ENCODE peak calls at places on chromosomes 1 and 21, in four cellular contexts. One of them, this sample, is unnamed.

GRCh38 chr1:32194984-32195383 is 5.4 kb upstream of the CCDC28B start:
- DNase-seq in GM12878: no peak
- DNase-seq in HepG2: no peak
- DNase-seq in K562: no peak
- DNase-seq in this sample: no peak

GRCh38 chr1:25487628-25488027 is 55.8 kb upstream of the LDLRAP1 start:
- DNase-seq in GM12878: no peak
- DNase-seq in HepG2: peak
- DNase-seq in K562: peak
- DNase-seq in this sample: peak

GRCh38 chr1:151436985-151437384 is 22.3 kb downstream of the POGZ start:
- DNase-seq in GM12878: no peak
- DNase-seq in HepG2: no peak
- DNase-seq in K562: no peak
- DNase-seq in this sample: no peak

GRCh38 chr1:101236546-101237228 is at the start of gene S1PR1:
- DNase-seq in GM12878: peak
- DNase-seq in HepG2: no peak
- DNase-seq in K562: no peak
- DNase-seq in this sample: peak

GRCh38 chr1:31881698-31882000 is 56.5 kb downstream of the PTP4A2 start:
- DNase-seq in GM12878: no peak
- DNase-seq in HepG2: peak
- DNase-seq in K562: no peak
- DNase-seq in this sample: no peak

GRCh38 chr1:34926156-34926555 is 3.3 kb downstream of the DLGAP3 start:
- DNase-seq in GM12878: no peak
- DNase-seq in HepG2: no peak
- DNase-seq in K562: no peak
- DNase-seq in this sample: no peak

GRCh38 chr1:89721351-89721750 is 88.4 kb downstream of the LRRC8C start:
- DNase-seq in GM12878: peak
- DNase-seq in HepG2: no peak
- DNase-seq in K562: peak
- DNase-seq in this sample: no peak

GRCh38 chr1:201713093-201713810 is 115.7 kb upstream of the IPO9 start:
- DNase-seq in GM12878: no peak
- DNase-seq in HepG2: no peak
- DNase-seq in K562: peak
- DNase-seq in this sample: peak

GRCh38 chr1:248823517-248824001 is 2.2 kb downstream of the SH3BP5L start:
- DNase-seq in GM12878: no peak
- DNase-seq in HepG2: no peak
- DNase-seq in K562: no peak
- DNase-seq in this sample: no peak

GRCh38 chr1:209633335-209633997 is 18.8 kb downstream of the LAMB3 start:
- DNase-seq in GM12878: no peak
- DNase-seq in HepG2: no peak
- DNase-seq in K562: no peak
- DNase-seq in this sample: no peak

GRCh38 chr1:72485786-72486185 is 203.4 kb upstream of the NEGR1 start:
- DNase-seq in GM12878: no peak
- DNase-seq in HepG2: no peak
- DNase-seq in K562: no peak
- DNase-seq in this sample: no peak

GRCh38 chr1:218524526-218524925 is 179.4 kb downstream of the TGFB2 start:
- DNase-seq in GM12878: no peak
- DNase-seq in HepG2: no peak
- DNase-seq in K562: no peak
- DNase-seq in this sample: no peak

GRCh38 chr1:246647513-246647912 is 76.7 kb upstream of the SCCPDH start:
- DNase-seq in GM12878: no peak
- DNase-seq in HepG2: no peak
- DNase-seq in K562: peak
- DNase-seq in this sample: no peak

GRCh38 chr1:94000531-94001282 is 91.5 kb upstream of the GCLM start:
- DNase-seq in GM12878: no peak
- DNase-seq in HepG2: no peak
- DNase-seq in K562: peak
- DNase-seq in this sample: no peak

GRCh38 chr1:188270497-188270896 is 1441.7 kb downstream of the PLA2G4A start:
- DNase-seq in GM12878: no peak
- DNase-seq in HepG2: no peak
- DNase-seq in K562: no peak
- DNase-seq in this sample: no peak

GRCh38 chr1:10514490-10515235 is 39.9 kb downstream of the PEX14 start:
- DNase-seq in GM12878: no peak
- DNase-seq in HepG2: peak
- DNase-seq in K562: peak
- DNase-seq in this sample: no peak

GRCh38 chr1:115176189-115176588 is 86.9 kb upstream of the TSPAN2 start:
- DNase-seq in GM12878: no peak
- DNase-seq in HepG2: no peak
- DNase-seq in K562: no peak
- DNase-seq in this sample: no peak

GRCh38 chr1:97500696-97501297 is 420.0 kb downstream of the DPYD start:
- DNase-seq in GM12878: no peak
- DNase-seq in HepG2: no peak
- DNase-seq in K562: no peak
- DNase-seq in this sample: no peak

GRCh38 chr1:7679873-7680790 is 91.0 kb upstream of the VAMP3 start:
- DNase-seq in GM12878: no peak
- DNase-seq in HepG2: no peak
- DNase-seq in K562: peak
- DNase-seq in this sample: peak

GRCh38 chr1:161304927-161305871 is 4.6 kb downstream of the MPZ start:
- DNase-seq in GM12878: no peak
- DNase-seq in HepG2: no peak
- DNase-seq in K562: no peak
- DNase-seq in this sample: no peak

GRCh38 chr1:231629132-231629531 is 2.5 kb downstream of the DISC1 start:
- DNase-seq in GM12878: no peak
- DNase-seq in HepG2: no peak
- DNase-seq in K562: peak
- DNase-seq in this sample: no peak

GRCh38 chr1:14415396-14415795 is 183.1 kb upstream of the KAZN start:
- DNase-seq in GM12878: no peak
- DNase-seq in HepG2: no peak
- DNase-seq in K562: peak
- DNase-seq in this sample: peak
- TF ChIP-seq FOXK2 in GM12878: no peak
- TF ChIP-seq FOXK2 in HepG2: no peak
- TF ChIP-seq FOXK2 in K562: no peak
- TF ChIP-seq FOXK2 in this sample: no peak

GRCh38 chr1:62530516-62531154 is 66.7 kb upstream of the ANGPTL3 start:
- DNase-seq in GM12878: no peak
- DNase-seq in HepG2: peak
- DNase-seq in K562: peak
- DNase-seq in this sample: peak
- TF ChIP-seq FOXK2 in GM12878: no peak
- TF ChIP-seq FOXK2 in HepG2: no peak
- TF ChIP-seq FOXK2 in K562: no peak
- TF ChIP-seq FOXK2 in this sample: no peak

GRCh38 chr1:206435450-206435849 is 34.8 kb upstream of the IKBKE start:
- DNase-seq in GM12878: no peak
- DNase-seq in HepG2: no peak
- DNase-seq in K562: no peak
- DNase-seq in this sample: no peak

GRCh38 chr1:206429421-206429820 is 40.9 kb upstream of the IKBKE start:
- DNase-seq in GM12878: no peak
- DNase-seq in HepG2: no peak
- DNase-seq in K562: no peak
- DNase-seq in this sample: no peak

GRCh38 chr1:206427296-206427695 is 43.0 kb upstream of the IKBKE start:
- DNase-seq in GM12878: no peak
- DNase-seq in HepG2: no peak
- DNase-seq in K562: no peak
- DNase-seq in this sample: no peak

DNA sequence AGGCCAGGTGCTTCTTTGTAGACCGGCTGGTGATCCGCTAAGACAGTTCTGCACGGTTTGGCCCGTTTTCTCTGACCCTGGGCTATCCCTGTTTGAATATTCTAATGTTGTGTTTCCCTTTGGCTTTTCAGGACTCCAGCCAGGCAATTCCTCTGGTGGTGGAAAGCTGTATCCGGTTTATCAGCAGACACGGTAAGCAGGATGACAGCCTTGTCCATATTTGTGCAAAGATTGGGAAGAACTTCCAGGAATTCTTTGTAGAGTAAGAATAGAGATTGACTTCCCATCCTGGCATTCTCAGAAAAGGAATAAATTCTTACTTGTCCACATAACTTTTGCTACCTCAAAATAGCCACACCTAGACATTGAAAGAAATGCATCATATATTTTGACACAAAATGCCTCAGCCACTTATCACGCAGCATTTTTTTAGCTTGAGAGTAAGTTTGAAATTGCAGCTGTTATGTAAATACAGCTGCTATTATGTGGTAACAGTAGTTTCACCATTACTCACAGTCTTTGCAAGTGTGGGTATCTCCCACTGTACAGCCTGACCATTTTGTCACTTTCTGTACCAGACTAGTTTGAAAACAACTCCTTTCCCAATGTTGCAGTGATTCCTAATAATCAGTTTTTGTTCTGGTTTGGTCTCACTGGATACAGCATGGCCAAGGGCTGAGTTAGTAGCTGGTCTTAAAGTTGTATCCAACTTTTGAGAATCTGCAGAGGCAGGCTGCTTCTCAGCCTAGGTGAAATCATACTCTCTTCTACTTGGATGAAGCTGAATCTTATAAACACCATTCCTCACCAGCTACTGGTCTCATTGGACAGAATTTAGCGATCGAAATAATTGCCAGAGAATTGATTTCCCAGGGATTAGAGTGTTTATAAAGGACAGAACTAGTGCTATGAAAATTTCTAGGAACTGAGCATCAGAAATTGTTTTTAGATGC is 40.0 kb upstream of the IKBKE start:
- DNase-seq in GM12878: peak
- DNase-seq in HepG2: no peak
- DNase-seq in K562: no peak
- DNase-seq in this sample: no peak
- TF ChIP-seq FOXK2 in GM12878: no peak
- TF ChIP-seq FOXK2 in HepG2: no peak
- TF ChIP-seq FOXK2 in K562: no peak
- TF ChIP-seq FOXK2 in this sample: no peak

GRCh38 chr21:37459575-37459974 is 93.0 kb downstream of the DYRK1A start:
- DNase-seq in GM12878: no peak
- DNase-seq in HepG2: no peak
- DNase-seq in K562: no peak
- DNase-seq in this sample: no peak
- TF ChIP-seq FOXK2 in GM12878: no peak
- TF ChIP-seq FOXK2 in HepG2: no peak
- TF ChIP-seq FOXK2 in K562: no peak
- TF ChIP-seq FOXK2 in this sample: no peak

GRCh38 chr1:193569696-193570269 is 383.4 kb upstream of the B3GALT2 start:
- DNase-seq in GM12878: no peak
- DNase-seq in HepG2: no peak
- DNase-seq in K562: no peak
- DNase-seq in this sample: no peak
- TF ChIP-seq FOXK2 in GM12878: no peak
- TF ChIP-seq FOXK2 in HepG2: no peak
- TF ChIP-seq FOXK2 in K562: no peak
- TF ChIP-seq FOXK2 in this sample: no peak

DNA sequence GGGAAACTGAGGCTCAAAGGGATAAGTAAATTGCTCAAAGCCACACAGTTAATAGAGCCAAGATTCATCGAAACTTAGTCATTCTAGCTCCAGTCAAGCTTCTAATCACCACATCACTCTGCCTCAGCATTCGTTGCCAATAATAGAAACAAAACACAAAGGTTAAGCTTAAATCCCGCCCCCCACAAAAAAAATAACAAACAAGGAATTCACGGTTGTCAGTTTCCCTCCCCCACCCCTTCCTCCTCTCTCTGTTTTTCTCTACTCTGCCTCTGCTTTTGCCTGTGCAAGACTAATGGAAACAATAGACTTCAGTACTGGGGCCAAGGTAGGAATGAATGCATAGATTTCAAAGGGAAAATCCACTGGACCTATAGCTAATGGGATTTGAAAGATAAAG is 70.7 kb upstream of the ZNF644 start:
- DNase-seq in GM12878: no peak
- DNase-seq in HepG2: peak
- DNase-seq in K562: no peak
- DNase-seq in this sample: no peak
- TF ChIP-seq FOXK2 in GM12878: no peak
- TF ChIP-seq FOXK2 in HepG2: no peak
- TF ChIP-seq FOXK2 in K562: no peak
- TF ChIP-seq FOXK2 in this sample: no peak

GRCh38 chr1:112849967-112850641 is 105.9 kb downstream of the SLC16A1 start:
- DNase-seq in GM12878: no peak
- DNase-seq in HepG2: no peak
- DNase-seq in K562: no peak
- DNase-seq in this sample: no peak
- TF ChIP-seq FOXK2 in GM12878: no peak
- TF ChIP-seq FOXK2 in HepG2: no peak
- TF ChIP-seq FOXK2 in K562: no peak
- TF ChIP-seq FOXK2 in this sample: no peak

This sample was measured in HEK293T.